ENCODE peak calls at places on chromosomes 2 and 18, in five cellular contexts. A is breast epithelium, V is uterus, F is GM23248, N is choroid plexus epithelial cell. Q is an unnamed sample.

GRCh38 chr2:53170463-53170862 is 597.1 kb upstream of the CHAC2 start:
- DNase-seq in A (no peak), V (no peak), F (no peak), N (no peak), Q (no peak)

GRCh38 chr2:27932396-27932795 is 41.9 kb downstream of the BABAM2 start:
- DNase-seq in A (no peak), V (no peak), F (peak; percentile 57), N (peak; percentile 63), Q (peak; percentile 93)

GRCh38 chr2:70541481-70542020 is 12.1 kb downstream of the TGFA start:
- DNase-seq in A (no peak), V (no peak), F (peak; percentile 74), N (no peak), Q (peak; percentile 88)

GRCh38 chr2:53452957-53453748 is 314.5 kb upstream of the CHAC2 start:
- DNase-seq in A (peak; percentile 40), V (no peak), F (no peak), N (no peak), Q (no peak)

GRCh38 chr18:2961828-2962227 is 51.1 kb downstream of the LPIN2 start:
- DNase-seq in A (no peak), V (no peak), F (peak; percentile 57), N (peak; percentile 80), Q (no peak)

GRCh38 chr2:101597347-101597944 is 100.1 kb upstream of the MAP4K4 start:
- DNase-seq in A (no peak), V (no peak), F (peak; percentile 75), N (peak; percentile 88), Q (no peak)

GRCh38 chr2:213216461-213216860 is 65.0 kb upstream of the IKZF2 start:
- DNase-seq in A (no peak), V (no peak), F (peak; percentile 46), N (peak; percentile 99), Q (peak; percentile 90)

GRCh38 chr2:98807221-98807620 is 76.3 kb upstream of the MGAT4A start:
- DNase-seq in A (no peak), V (no peak), F (no peak), N (no peak), Q (no peak)

GRCh38 chr18:11529081-11529480 is 80.3 kb upstream of the SLC35G4 start:
- DNase-seq in A (no peak), V (no peak), F (peak; percentile 45), N (peak; percentile 16), Q (no peak)

GRCh38 chr18:44245026-44245425 is 435.7 kb upstream of the SETBP1 start:
- DNase-seq in A (no peak), V (no peak), F (no peak), N (no peak), Q (no peak)

GRCh38 chr2:62895632-62896009 is 155.0 kb upstream of the OTX1 start:
- DNase-seq in A (no peak), V (no peak), F (peak; percentile 48), N (peak; percentile 53), Q (peak; percentile 73)

DNA sequence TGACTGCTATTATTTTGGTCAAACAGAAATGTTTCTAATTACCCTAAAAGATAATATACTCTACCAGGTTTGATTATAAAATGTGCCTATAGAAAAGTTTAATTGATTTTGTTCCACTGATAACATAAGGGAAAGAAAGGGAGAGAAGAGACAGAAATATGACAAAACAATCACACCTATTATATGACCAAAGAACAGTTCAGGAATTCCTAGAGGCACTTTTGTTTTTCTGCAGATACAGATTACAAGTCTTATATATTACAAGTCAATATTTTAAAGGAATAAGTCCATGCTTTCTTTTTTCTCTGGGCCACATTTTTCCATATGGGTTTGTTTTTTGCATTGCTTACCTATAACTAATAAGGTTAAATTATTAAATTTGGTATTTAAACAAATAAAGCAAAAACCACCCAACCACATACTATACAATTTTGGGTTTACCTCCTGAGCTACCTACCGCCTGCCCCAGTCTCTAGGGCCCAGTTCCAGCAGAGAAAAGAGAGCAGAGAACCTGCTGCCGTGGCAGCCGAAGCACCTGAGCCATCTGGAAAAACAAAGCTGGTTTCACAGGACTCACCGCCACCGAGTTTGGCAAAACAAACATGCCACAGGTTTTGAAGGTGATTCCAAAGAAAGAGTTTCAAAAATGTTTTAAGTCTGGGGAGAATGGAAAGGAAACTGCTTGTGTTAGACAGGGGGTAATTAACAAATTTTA is 92.1 kb downstream of the DYM start:
- DNase-seq in A (peak; percentile 23), V (no peak), F (no peak), N (no peak), Q (no peak)
- H3K4me3 ChIP-seq in A (peak overlapping the region; percentile 33), V (no peak overlapping the region), F (no peak overlapping the region), N (peak overlapping the region; percentile 9), Q (no peak overlapping the region)

GRCh38 chr2:7452110-7452851 is 535.1 kb downstream of the RNF144A start:
- DNase-seq in A (no peak), V (no peak), F (no peak), N (no peak), Q (no peak)
- H3K4me3 ChIP-seq in A (no peak overlapping the region), V (no peak overlapping the region), F (no peak overlapping the region), N (no peak overlapping the region), Q (no peak overlapping the region)

GRCh38 chr18:76369791-76370555 is 125.1 kb downstream of the ZNF516 start:
- DNase-seq in A (no peak), V (no peak), F (no peak), N (no peak), Q (no peak)

GRCh38 chr18:76374330-76375281 is 120.4 kb downstream of the ZNF516 start:
- DNase-seq in A (no peak), V (no peak), F (no peak), N (no peak), Q (no peak)

GRCh38 chr18:76373297-76373696 is 121.7 kb downstream of the ZNF516 start:
- DNase-seq in A (no peak), V (no peak), F (no peak), N (no peak), Q (peak; percentile 67)

GRCh38 chr18:76371301-76371700 is 123.7 kb downstream of the ZNF516 start:
- DNase-seq in A (no peak), V (no peak), F (no peak), N (no peak), Q (no peak)

DNA sequence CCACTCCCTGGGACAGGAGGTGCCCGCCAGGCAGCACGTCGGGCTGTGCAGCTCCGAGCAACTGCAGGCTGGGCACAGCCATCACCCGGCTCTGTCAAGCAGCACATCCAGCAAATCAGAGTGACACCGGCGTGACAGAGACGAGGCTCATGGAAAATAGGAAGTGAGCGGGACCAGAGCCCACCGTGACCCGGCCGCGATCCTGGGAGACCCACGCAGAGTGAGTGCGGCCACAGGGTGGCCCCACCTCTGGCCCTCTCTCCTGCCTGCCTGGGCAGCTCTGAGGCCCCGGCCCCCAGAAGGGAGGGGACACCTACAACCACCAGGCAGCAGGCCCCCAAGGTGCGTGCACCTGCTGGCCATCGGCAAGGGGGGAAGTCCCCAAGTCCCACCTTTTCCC is 123.2 kb downstream of the ZNF516 start:
- DNase-seq in A (no peak), V (no peak), F (no peak), N (no peak), Q (no peak)
- H3K4me3 ChIP-seq in A (no peak overlapping the region), V (no peak overlapping the region), F (no peak overlapping the region), N (no peak overlapping the region), Q (no peak overlapping the region)

GRCh38 chr18:68721681-68722583 is 7.0 kb upstream of the TMX3 start:
- DNase-seq in A (no peak), V (no peak), F (peak; percentile 56), N (peak; percentile 54), Q (no peak)
- H3K4me3 ChIP-seq in A (peak overlapping the region; percentile 67), V (peak overlapping the region; percentile 26), F (peak overlapping the region; percentile 69), N (peak overlapping the region; percentile 9), Q (no peak overlapping the region)

GRCh38 chr2:85744771-85745601 is 8.8 kb upstream of the ATOH8 start:
- DNase-seq in A (peak; percentile 62), V (peak; percentile 85), F (peak; percentile 96), N (peak; percentile 89), Q (no peak)
- H3K4me3 ChIP-seq in A (peak overlapping the region; percentile 5), V (peak overlapping the region; percentile 21), F (peak overlapping the region; percentile 54), N (peak overlapping the region; percentile 1), Q (no peak overlapping the region)

Q was measured in epithelial cell of esophagus.